ENCODE peak calls at places on chromosome 4, in four cellular contexts. One of them, this sample, is unnamed.

GRCh38 chr4:147367841-147368385 is 113.0 kb upstream of the EDNRA start:
- DNase-seq in HepG2: no peak
- DNase-seq in GM12892: no peak
- DNase-seq in GM12878: no peak
- DNase-seq in this sample: no peak

GRCh38 chr4:24419147-24420034 is 165.0 kb downstream of the DHX15 start:
- DNase-seq in HepG2: peak; percentile 47
- DNase-seq in GM12892: peak; percentile 43
- DNase-seq in GM12878: peak; percentile 12
- DNase-seq in this sample: peak; percentile 54

GRCh38 chr4:71293705-71294104 is 45.1 kb upstream of the SLC4A4 start:
- DNase-seq in HepG2: no peak
- DNase-seq in GM12892: no peak
- DNase-seq in GM12878: no peak
- DNase-seq in this sample: no peak

GRCh38 chr4:158161561-158162354 is 11.1 kb downstream of the GASK1B start:
- DNase-seq in HepG2: no peak
- DNase-seq in GM12892: no peak
- DNase-seq in GM12878: no peak
- DNase-seq in this sample: no peak

GRCh38 chr4:24557036-24558022 is 27.0 kb downstream of the DHX15 start:
- DNase-seq in HepG2: no peak
- DNase-seq in GM12892: no peak
- DNase-seq in GM12878: no peak
- DNase-seq in this sample: no peak

GRCh38 chr4:187993827-187994226 is 1.7 kb upstream of the ZFP42 start:
- DNase-seq in HepG2: no peak
- DNase-seq in GM12892: no peak
- DNase-seq in GM12878: no peak
- DNase-seq in this sample: no peak

GRCh38 chr4:66279084-66279483 is 608.8 kb upstream of the EPHA5 start:
- DNase-seq in HepG2: no peak
- DNase-seq in GM12892: no peak
- DNase-seq in GM12878: no peak
- DNase-seq in this sample: no peak

GRCh38 chr4:40040908-40041307 is 15.7 kb upstream of the N4BP2 start:
- DNase-seq in HepG2: no peak
- DNase-seq in GM12892: no peak
- DNase-seq in GM12878: no peak
- DNase-seq in this sample: no peak

GRCh38 chr4:38857354-38858096 is 908 bp upstream of the TLR6 start:
- DNase-seq in HepG2: no peak
- DNase-seq in GM12892: no peak
- DNase-seq in GM12878: peak; percentile 82
- DNase-seq in this sample: no peak

GRCh38 chr4:7016086-7016485 is 27.1 kb upstream of the TADA2B start:
- DNase-seq in HepG2: no peak
- DNase-seq in GM12892: no peak
- DNase-seq in GM12878: no peak
- DNase-seq in this sample: no peak

GRCh38 chr4:81215936-81216335 is 914 bp upstream of the PRKG2 start:
- DNase-seq in HepG2: no peak
- DNase-seq in GM12892: no peak
- DNase-seq in GM12878: no peak
- DNase-seq in this sample: no peak

DNA sequence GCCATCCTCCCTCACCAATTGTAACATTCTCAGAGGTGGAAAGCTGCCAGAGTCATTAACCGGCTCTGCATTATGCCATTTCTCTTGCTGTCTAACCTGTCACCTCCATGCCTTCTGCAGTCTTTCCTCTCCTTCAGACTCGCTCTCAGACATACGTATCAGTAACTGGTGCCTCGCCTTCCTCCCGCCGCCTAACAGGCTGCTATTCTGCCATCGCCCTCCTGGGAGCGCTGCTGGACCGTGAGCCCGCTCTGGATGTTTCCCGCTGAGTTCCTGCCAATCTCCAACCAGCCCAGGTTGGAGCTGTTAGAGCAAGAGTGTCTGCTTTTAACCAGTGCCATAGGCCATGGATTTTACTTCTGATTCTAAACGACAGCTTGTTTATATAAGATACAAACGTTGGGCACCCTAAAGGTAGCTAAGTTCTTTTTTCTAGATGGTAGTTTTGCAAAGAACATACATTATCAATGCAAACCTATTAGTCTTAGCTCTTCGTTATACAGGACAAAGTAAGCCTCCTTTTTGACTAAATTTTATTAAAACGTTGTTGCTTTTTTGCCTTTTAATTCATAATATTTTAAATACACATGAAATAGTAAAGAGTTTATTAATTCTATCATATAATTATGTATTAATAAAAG is 59.5 kb upstream of the NEIL3 start:
- DNase-seq in HepG2: peak; percentile 24
- DNase-seq in GM12892: peak; percentile 5
- DNase-seq in GM12878: no peak
- DNase-seq in this sample: peak; percentile 19
- TF ChIP-seq TAF1 in HepG2: no peak
- TF ChIP-seq TAF1 in GM12892: no peak
- TF ChIP-seq TAF1 in GM12878: no peak
- TF ChIP-seq TAF1 in this sample: no peak

GRCh38 chr4:17092990-17093880 is 194.8 kb upstream of the LDB2 start:
- DNase-seq in HepG2: no peak
- DNase-seq in GM12892: no peak
- DNase-seq in GM12878: peak; percentile 64
- DNase-seq in this sample: no peak
- TF ChIP-seq TAF1 in HepG2: no peak
- TF ChIP-seq TAF1 in GM12892: no peak
- TF ChIP-seq TAF1 in GM12878: no peak
- TF ChIP-seq TAF1 in this sample: no peak

GRCh38 chr4:15438939-15439524 is 11.2 kb downstream of the C1QTNF7 start:
- DNase-seq in HepG2: no peak
- DNase-seq in GM12892: no peak
- DNase-seq in GM12878: no peak
- DNase-seq in this sample: no peak

GRCh38 chr4:15444276-15444675 is 16.4 kb downstream of the C1QTNF7 start:
- DNase-seq in HepG2: no peak
- DNase-seq in GM12892: no peak
- DNase-seq in GM12878: no peak
- DNase-seq in this sample: no peak

GRCh38 chr4:15443770-15444169 is 15.9 kb downstream of the C1QTNF7 start:
- DNase-seq in HepG2: no peak
- DNase-seq in GM12892: no peak
- DNase-seq in GM12878: no peak
- DNase-seq in this sample: no peak

DNA sequence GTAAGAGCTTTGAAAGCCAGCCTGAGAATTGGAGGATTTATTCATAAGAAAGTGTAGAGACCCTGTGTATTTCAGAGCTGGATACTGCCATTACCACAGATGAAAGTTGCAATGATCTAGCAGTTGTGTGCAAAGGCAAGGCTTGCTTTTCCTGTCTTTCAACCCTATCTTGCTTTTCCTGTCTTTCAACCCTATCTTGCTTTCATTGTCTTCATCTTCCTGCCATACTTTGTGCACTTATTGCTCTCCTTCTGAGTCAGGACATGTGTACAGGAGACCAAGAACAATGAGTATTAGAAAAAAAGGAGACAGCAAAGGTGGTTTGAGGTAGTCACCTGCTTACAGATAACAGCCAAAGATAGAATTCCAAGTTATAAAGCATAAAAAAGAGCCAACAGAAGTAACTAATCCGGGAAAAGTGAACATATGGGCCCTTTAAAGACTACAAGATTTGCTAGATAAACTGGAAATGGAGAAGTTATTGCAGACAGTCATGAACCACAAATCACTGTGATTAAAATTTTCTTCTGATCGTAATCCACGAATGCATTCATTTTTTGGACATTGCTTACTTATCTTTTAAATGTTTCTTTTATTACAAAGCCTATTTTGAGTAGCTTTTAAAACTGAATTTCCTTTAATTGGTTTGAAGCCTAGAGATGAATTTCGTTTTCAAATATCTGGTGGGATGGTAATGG is 17.2 kb downstream of the C1QTNF7 start:
- DNase-seq in HepG2: no peak
- DNase-seq in GM12892: no peak
- DNase-seq in GM12878: no peak
- DNase-seq in this sample: no peak
- TF ChIP-seq TAF1 in HepG2: no peak
- TF ChIP-seq TAF1 in GM12892: no peak
- TF ChIP-seq TAF1 in GM12878: no peak
- TF ChIP-seq TAF1 in this sample: no peak

GRCh38 chr4:4986856-4987255 is 32.4 kb downstream of the CYTL1 start:
- DNase-seq in HepG2: no peak
- DNase-seq in GM12892: no peak
- DNase-seq in GM12878: no peak
- DNase-seq in this sample: no peak
- TF ChIP-seq TAF1 in HepG2: no peak
- TF ChIP-seq TAF1 in GM12892: no peak
- TF ChIP-seq TAF1 in GM12878: no peak
- TF ChIP-seq TAF1 in this sample: no peak

DNA sequence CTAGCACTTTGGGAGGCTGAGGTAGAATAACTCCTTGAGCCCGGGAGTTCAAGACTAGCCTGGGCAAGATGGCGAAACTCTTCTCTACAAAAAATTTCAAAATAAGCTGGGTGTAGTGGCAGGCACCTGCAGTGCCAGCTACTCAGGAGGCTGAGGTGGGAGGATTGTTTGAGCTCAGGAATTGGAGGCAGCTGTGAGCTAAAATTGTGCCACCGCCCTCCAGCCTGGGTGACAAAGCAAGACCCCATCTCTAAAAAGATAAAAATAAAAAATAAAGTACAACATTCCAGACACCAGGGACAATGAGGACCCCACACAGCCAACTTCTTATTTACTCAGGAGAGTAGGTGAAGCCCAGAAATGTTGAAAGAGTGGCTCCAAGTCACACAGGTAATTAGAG is 53.0 kb downstream of the APBB2 start:
- DNase-seq in HepG2: no peak
- DNase-seq in GM12892: no peak
- DNase-seq in GM12878: no peak
- DNase-seq in this sample: no peak
- TF ChIP-seq TAF1 in HepG2: no peak
- TF ChIP-seq TAF1 in GM12892: no peak
- TF ChIP-seq TAF1 in GM12878: no peak
- TF ChIP-seq TAF1 in this sample: no peak

GRCh38 chr4:658031-658667 is 15.9 kb downstream of the ATP5ME start:
- DNase-seq in HepG2: no peak
- DNase-seq in GM12892: no peak
- DNase-seq in GM12878: no peak
- DNase-seq in this sample: no peak
- TF ChIP-seq TAF1 in HepG2: no peak
- TF ChIP-seq TAF1 in GM12892: no peak
- TF ChIP-seq TAF1 in GM12878: no peak
- TF ChIP-seq TAF1 in this sample: no peak

DNA sequence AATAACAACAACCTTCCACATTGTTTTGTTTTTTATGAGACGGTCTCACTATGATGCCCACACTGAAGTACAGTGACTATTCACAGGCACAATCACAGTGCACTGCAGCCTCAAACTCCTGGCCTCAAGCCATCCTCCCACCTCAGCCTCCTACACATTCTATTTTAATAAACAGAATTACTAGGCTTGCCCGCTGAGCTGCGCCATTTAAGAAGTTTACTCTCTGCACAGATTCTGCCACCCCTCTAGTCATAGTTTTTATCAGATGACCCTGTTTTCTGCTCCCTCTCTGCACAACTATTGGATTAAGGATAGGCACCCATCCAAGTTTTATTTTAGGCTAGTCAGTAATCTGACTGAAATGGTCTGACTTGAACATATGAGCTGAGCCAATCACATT is 11.3 kb upstream of the COX18 start:
- DNase-seq in HepG2: no peak
- DNase-seq in GM12892: no peak
- DNase-seq in GM12878: no peak
- DNase-seq in this sample: no peak
- TF ChIP-seq TAF1 in HepG2: no peak
- TF ChIP-seq TAF1 in GM12892: no peak
- TF ChIP-seq TAF1 in GM12878: no peak
- TF ChIP-seq TAF1 in this sample: no peak

GRCh38 chr4:174707277-174707676 is 121.8 kb downstream of the GLRA3 start:
- DNase-seq in HepG2: no peak
- DNase-seq in GM12892: no peak
- DNase-seq in GM12878: no peak
- DNase-seq in this sample: peak; percentile 4

GRCh38 chr4:174699654-174700053 is 129.4 kb downstream of the GLRA3 start:
- DNase-seq in HepG2: no peak
- DNase-seq in GM12892: no peak
- DNase-seq in GM12878: no peak
- DNase-seq in this sample: no peak

GRCh38 chr4:174707897-174708296 is 121.2 kb downstream of the GLRA3 start:
- DNase-seq in HepG2: no peak
- DNase-seq in GM12892: no peak
- DNase-seq in GM12878: no peak
- DNase-seq in this sample: no peak

GRCh38 chr4:174697896-174698295 is 131.2 kb downstream of the GLRA3 start:
- DNase-seq in HepG2: no peak
- DNase-seq in GM12892: no peak
- DNase-seq in GM12878: no peak
- DNase-seq in this sample: no peak

DNA sequence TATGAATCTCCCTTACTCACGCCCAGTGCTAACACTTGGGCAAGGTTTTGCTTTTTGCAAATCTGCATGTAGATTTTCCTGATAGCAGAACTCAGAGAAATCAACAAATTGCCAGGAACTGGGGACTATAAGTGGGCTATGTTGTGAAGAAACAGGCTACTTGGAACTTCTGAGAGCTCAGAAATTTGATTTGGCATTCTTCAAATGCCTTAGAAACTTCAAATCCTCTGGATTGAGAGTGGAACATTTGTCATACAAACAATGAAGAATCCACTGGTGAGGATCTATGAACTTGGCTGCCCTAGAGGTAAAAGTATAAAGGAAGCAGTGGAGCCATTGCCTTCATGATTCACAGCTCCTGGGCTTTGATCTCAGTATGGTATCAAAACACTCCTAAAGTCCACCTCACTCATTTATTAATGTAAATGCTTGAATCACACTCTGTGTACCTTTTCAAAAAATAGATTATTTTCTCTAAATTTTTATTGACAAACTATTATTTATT is 126.0 kb downstream of the GLRA3 start:
- DNase-seq in HepG2: no peak
- DNase-seq in GM12892: no peak
- DNase-seq in GM12878: no peak
- DNase-seq in this sample: no peak
- TF ChIP-seq TAF1 in HepG2: no peak
- TF ChIP-seq TAF1 in GM12892: no peak
- TF ChIP-seq TAF1 in GM12878: no peak
- TF ChIP-seq TAF1 in this sample: no peak

GRCh38 chr4:2666722-2667247 is 89.4 kb downstream of the TNIP2 start:
- DNase-seq in HepG2: no peak
- DNase-seq in GM12892: no peak
- DNase-seq in GM12878: no peak
- DNase-seq in this sample: no peak

GRCh38 chr4:2660596-2661211 is 95.4 kb downstream of the TNIP2 start:
- DNase-seq in HepG2: no peak
- DNase-seq in GM12892: no peak
- DNase-seq in GM12878: no peak
- DNase-seq in this sample: no peak

GRCh38 chr4:2663275-2663674 is 92.9 kb downstream of the TNIP2 start:
- DNase-seq in HepG2: no peak
- DNase-seq in GM12892: no peak
- DNase-seq in GM12878: no peak
- DNase-seq in this sample: no peak

GRCh38 chr4:2667428-2667827 is 88.7 kb downstream of the TNIP2 start:
- DNase-seq in HepG2: no peak
- DNase-seq in GM12892: no peak
- DNase-seq in GM12878: no peak
- DNase-seq in this sample: no peak

GRCh38 chr4:2662598-2662997 is 93.5 kb downstream of the TNIP2 start:
- DNase-seq in HepG2: no peak
- DNase-seq in GM12892: no peak
- DNase-seq in GM12878: no peak
- DNase-seq in this sample: no peak
- TF ChIP-seq TAF1 in HepG2: no peak
- TF ChIP-seq TAF1 in GM12892: no peak
- TF ChIP-seq TAF1 in GM12878: no peak
- TF ChIP-seq TAF1 in this sample: no peak